ENCODE peak calls at places on chromosomes 13 and 19, in ten cellular contexts. Y, L, M, E, D, F, B, Z, N and C are unnamed samples.

GRCh38 chr19:48963371-48964204 is 1.5 kb upstream of the FTL start:
- DNase-seq in Y (peak; percentile 73), L (peak; percentile 43), M (peak; percentile 82), E (peak; percentile 96), D (peak; percentile 75), F (peak; percentile 65), B (peak; percentile 88), Z (peak; percentile 68), N (peak; percentile 78), C (peak; percentile 77)

GRCh38 chr19:6556480-6556879 is 25.7 kb downstream of the TNFSF9 start:
- DNase-seq in Y (no peak), L (no peak), M (no peak), E (no peak), D (no peak), F (no peak), B (no peak), Z (no peak), N (peak; percentile 71), C (no peak)

GRCh38 chr19:15280915-15281683 is 48.9 kb upstream of the EPHX3 start:
- DNase-seq in Y (peak; percentile 96), L (peak; percentile 23), M (peak; percentile 83), E (peak; percentile 54), D (peak; percentile 91), F (peak; percentile 86), B (peak; percentile 84), Z (peak; percentile 90), N (peak; percentile 86), C (peak; percentile 98)

GRCh38 chr13:79455331-79455730 is 25.6 kb upstream of the NDFIP2 start:
- DNase-seq in Y (no peak), L (peak; percentile 42), M (no peak), E (peak; percentile 77), D (no peak), F (no peak), B (no peak), Z (peak; percentile 22), N (peak; percentile 63), C (peak; percentile 19)

GRCh38 chr19:17829855-17830566 is 8.7 kb upstream of the INSL3 start:
- DNase-seq in Y (peak; percentile 89), L (peak; percentile 84), M (no peak), E (no peak), D (peak; percentile 21), F (peak; percentile 13), B (no peak), Z (peak; percentile 15), N (no peak), C (no peak)

GRCh38 chr19:15297416-15298224 is 34.7 kb downstream of the BRD4 start:
- DNase-seq in Y (no peak), L (peak; percentile 47), M (no peak), E (peak; percentile 91), D (peak; percentile 86), F (peak; percentile 87), B (no peak), Z (peak; percentile 70), N (peak; percentile 67), C (peak; percentile 96)

GRCh38 chr13:91768746-91769145 is 370.3 kb downstream of the GPC5 start:
- DNase-seq in Y (no peak), L (no peak), M (no peak), E (no peak), D (no peak), F (no peak), B (no peak), Z (no peak), N (no peak), C (no peak)

GRCh38 chr13:71408416-71408815 is 458.6 kb downstream of the DACH1 start:
- DNase-seq in Y (no peak), L (no peak), M (no peak), E (no peak), D (no peak), F (no peak), B (no peak), Z (no peak), N (no peak), C (no peak)

GRCh38 chr13:106468207-106468606 is 67.3 kb downstream of the EFNB2 start:
- DNase-seq in Y (no peak), L (no peak), M (no peak), E (no peak), D (no peak), F (no peak), B (no peak), Z (no peak), N (no peak), C (no peak)

GRCh38 chr13:28532226-28533048 is 37.5 kb upstream of the FLT1 start:
- DNase-seq in Y (peak; percentile 70), L (no peak), M (peak; percentile 47), E (no peak), D (no peak), F (no peak), B (no peak), Z (no peak), N (peak; percentile 2), C (peak; percentile 40)

GRCh38 chr19:32404939-32405430 is 585 bp upstream of the DPY19L3 start:
- DNase-seq in Y (peak; percentile 84), L (peak; percentile 19), M (peak; percentile 47), E (peak; percentile 41), D (peak; percentile 43), F (no peak), B (peak; percentile 88), Z (peak; percentile 42), N (peak; percentile 50), C (peak; percentile 54)

GRCh38 chr13:77325371-77325941 is 1.4 kb downstream of the MYCBP2 start:
- DNase-seq in Y (no peak), L (peak; percentile 13), M (no peak), E (no peak), D (peak; percentile 28), F (peak; percentile 18), B (no peak), Z (no peak), N (peak; percentile 27), C (peak; percentile 30)

GRCh38 chr13:97945792-97946419 is 7.6 kb upstream of the IPO5 start:
- DNase-seq in Y (no peak), L (peak; percentile 43), M (no peak), E (no peak), D (no peak), F (peak; percentile 14), B (no peak), Z (peak; percentile 30), N (peak; percentile 56), C (no peak)

GRCh38 chr19:41563847-41564514 is 12.0 kb upstream of the CEACAM21 start:
- DNase-seq in Y (peak; percentile 9), L (peak; percentile 22), M (no peak), E (no peak), D (no peak), F (no peak), B (no peak), Z (no peak), N (no peak), C (no peak)

GRCh38 chr19:3234800-3235199 is 10.3 kb downstream of the CELF5 start:
- DNase-seq in Y (no peak), L (no peak), M (no peak), E (no peak), D (no peak), F (no peak), B (no peak), Z (no peak), N (no peak), C (no peak)
- TF ChIP-seq CTCF in Y (peak; percentile 43), L (peak; percentile 34), M (no peak), E (no peak), D (peak; percentile 30), F (peak; percentile 40), B (no peak), Z (peak; percentile 16), N (peak; percentile 38), C (peak; percentile 35)

GRCh38 chr13:44305216-44305615 is 68.4 kb upstream of the SERP2 start:
- DNase-seq in Y (peak; percentile 16), L (no peak), M (no peak), E (no peak), D (no peak), F (no peak), B (no peak), Z (no peak), N (no peak), C (no peak)
- H3K4me3 ChIP-seq in Y (no peak overlapping the region), L (no peak overlapping the region), M (no peak overlapping the region), E (no peak overlapping the region), D (no peak overlapping the region), F (no peak overlapping the region), B (no peak overlapping the region), Z (no peak overlapping the region), N (no peak overlapping the region), C (no peak overlapping the region)

GRCh38 chr19:54096642-54097106 is 3.9 kb downstream of the OSCAR start:
- DNase-seq in Y (peak; percentile 23), L (peak; percentile 25), M (no peak), E (peak; percentile 57), D (peak; percentile 41), F (peak; percentile 51), B (no peak), Z (peak; percentile 68), N (peak; percentile 66), C (peak; percentile 39)
- TF ChIP-seq CTCF in Y (peak; percentile 20), L (peak; percentile 52), M (no peak), E (peak; percentile 11), D (peak; percentile 45), F (peak; percentile 51), B (no peak), Z (peak; percentile 57), N (peak; percentile 49), C (peak; percentile 42)

GRCh38 chr19:38425810-38426466 is at the start of gene RASGRP4:
- DNase-seq in Y (no peak), L (no peak), M (peak; percentile 16), E (no peak), D (no peak), F (no peak), B (peak; percentile 66), Z (no peak), N (no peak), C (no peak)

GRCh38 chr19:38422405-38422804 is 3.6 kb downstream of the RASGRP4 start:
- DNase-seq in Y (no peak), L (no peak), M (no peak), E (no peak), D (no peak), F (no peak), B (no peak), Z (no peak), N (no peak), C (no peak)

GRCh38 chr19:38424272-38424671 is 1.7 kb downstream of the RASGRP4 start:
- DNase-seq in Y (no peak), L (no peak), M (no peak), E (no peak), D (no peak), F (no peak), B (no peak), Z (no peak), N (no peak), C (no peak)

GRCh38 chr19:38421856-38422255 is 4.2 kb downstream of the RASGRP4 start:
- DNase-seq in Y (no peak), L (no peak), M (no peak), E (no peak), D (no peak), F (no peak), B (no peak), Z (no peak), N (no peak), C (no peak)

DNA sequence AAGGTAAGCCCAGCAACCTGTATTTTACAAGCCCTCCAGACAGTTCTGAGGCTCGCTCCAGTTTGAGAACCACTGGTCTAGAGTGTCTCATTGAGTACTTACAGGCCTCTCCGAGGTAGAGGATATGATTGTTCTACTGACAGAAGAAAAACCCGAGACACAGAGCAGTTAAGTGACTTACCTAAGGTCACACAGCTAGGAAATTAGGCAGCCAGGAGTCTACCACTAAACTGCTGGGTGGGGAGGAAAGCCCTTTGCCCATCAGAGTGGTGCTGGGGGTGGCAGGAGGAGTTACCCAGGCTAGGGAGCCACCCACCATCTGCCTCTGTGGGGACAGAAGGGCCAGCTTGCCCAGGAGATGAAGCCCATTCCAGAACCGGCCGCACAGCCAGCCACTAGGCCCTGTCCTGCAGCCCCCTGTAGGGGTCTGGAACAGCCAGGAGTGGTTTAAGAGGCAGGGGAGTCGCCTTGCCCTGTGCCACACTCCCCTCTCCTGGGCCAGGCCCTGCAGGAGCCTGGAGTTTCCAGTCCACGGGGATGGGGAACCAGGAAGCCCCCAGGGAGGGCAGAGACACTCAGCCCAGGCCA is 703 bp downstream of the RASGRP4 start:
- DNase-seq in Y (no peak), L (no peak), M (no peak), E (no peak), D (no peak), F (no peak), B (no peak), Z (no peak), N (no peak), C (no peak)
- H3K4me3 ChIP-seq in Y (no peak overlapping the region), L (no peak overlapping the region), M (no peak overlapping the region), E (no peak overlapping the region), D (no peak overlapping the region), F (no peak overlapping the region), B (no peak overlapping the region), Z (no peak overlapping the region), N (no peak overlapping the region), C (no peak overlapping the region)